ENCODE peak calls at places on chromosomes 11 and 22, in eight cellular contexts. N, J, S, Q, Y, M, G and P are unnamed samples.

GRCh38 chr22:30694638-30695350 is at the start of gene OSBP2:
- DNase-seq in J (peak; percentile 65), M (peak; percentile 13), S (peak; percentile 76), Q (no peak), N (no peak), G (peak; percentile 64), Y (no peak), P (peak; percentile 24)

GRCh38 chr11:11435673-11436072 is 82.6 kb upstream of the CSNK2A3 start:
- DNase-seq in Y (no peak), Q (no peak), J (no peak), N (no peak), S (no peak), M (no peak), G (no peak), P (no peak)

GRCh38 chr11:68036717-68037239 is 2.0 kb upstream of the TCIRG1 start:
- DNase-seq in J (peak; percentile 93), N (no peak), Q (no peak), M (no peak), S (no peak), Y (no peak), G (peak; percentile 87), P (peak; percentile 24)

GRCh38 chr22:30989473-30989872 is 20.4 kb downstream of the TUG1 start:
- DNase-seq in N (no peak), M (no peak), Q (no peak), G (no peak), J (no peak), S (no peak), Y (no peak), P (no peak)

GRCh38 chr11:74932169-74932568 is 16.7 kb downstream of the XRRA1 start:
- DNase-seq in Q (peak; percentile 46), J (no peak), N (peak; percentile 78), S (no peak), Y (no peak), M (no peak), G (no peak), P (peak; percentile 55)

GRCh38 chr22:46369716-46370583 is 34.4 kb downstream of the TRMU start:
- DNase-seq in J (no peak), Y (no peak), G (peak; percentile 53), M (no peak), N (no peak), S (no peak), Q (no peak), P (no peak)

GRCh38 chr11:6566704-6567370 is 36.6 kb downstream of the RRP8 start:
- DNase-seq in Y (no peak), M (no peak), Q (no peak), J (no peak), S (no peak), N (no peak), G (no peak), P (no peak)

GRCh38 chr11:103601230-103601846 is 435.1 kb upstream of the DDI1 start:
- DNase-seq in G (no peak), S (no peak), M (peak; percentile 70), Y (no peak), J (no peak), N (peak; percentile 61), Q (peak; percentile 77), P (peak; percentile 45)

GRCh38 chr22:24683671-24684070 is 80.7 kb downstream of the GGT1 start:
- DNase-seq in N (peak; percentile 32), G (no peak), Q (peak; percentile 91), S (no peak), J (no peak), M (no peak), Y (no peak), P (no peak)

GRCh38 chr11:113267536-113267935 is 46.8 kb upstream of the TTC12 start:
- DNase-seq in G (no peak), N (no peak), S (no peak), Q (no peak), J (no peak), Y (no peak), M (no peak), P (no peak)

GRCh38 chr11:119371778-119372182 is 9.7 kb downstream of the USP2 start:
- DNase-seq in Y (no peak), J (no peak), G (no peak), N (no peak), S (no peak), M (no peak), Q (no peak), P (no peak)

GRCh38 chr22:45210577-45211431 is 29.9 kb downstream of the KIAA0930 start:
- DNase-seq in S (no peak), N (no peak), Y (no peak), M (no peak), Q (no peak), G (no peak), J (no peak), P (no peak)

GRCh38 chr11:363948-364761 is 5.1 kb upstream of the B4GALNT4 start:
- DNase-seq in G (no peak), Q (no peak), J (peak; percentile 65), M (peak; percentile 85), N (no peak), Y (peak; percentile 55), S (no peak), P (peak; percentile 72)

GRCh38 chr11:35218956-35219355 is 80.0 kb downstream of the CD44 start:
- DNase-seq in N (peak; percentile 37), S (no peak), Y (no peak), G (no peak), J (no peak), M (no peak), Q (peak; percentile 70), P (no peak)

GRCh38 chr11:80855975-80856524 is 1415.2 kb upstream of the TENM4 start:
- DNase-seq in Q (peak; percentile 82), N (peak; percentile 38), M (peak; percentile 61), G (no peak), S (no peak), J (no peak), Y (no peak), P (no peak)

GRCh38 chr11:67999201-67999629 is 4.7 kb downstream of the UNC93B1 start:
- DNase-seq in J (peak; percentile 41), S (no peak), M (no peak), Y (no peak), Q (no peak), N (no peak), G (no peak), P (no peak)

GRCh38 chr11:74950374-74950969 is 1.4 kb downstream of the SPCS2 start:
- DNase-seq in M (no peak), G (no peak), Y (peak; percentile 45), J (no peak), S (no peak), Q (no peak), N (no peak), P (no peak)

GRCh38 chr11:77381749-77382693 is 80.5 kb upstream of the GDPD4 start:
- DNase-seq in Q (peak; percentile 87), N (no peak), G (no peak), M (no peak), S (no peak), J (no peak), Y (no peak), P (no peak)

GRCh38 chr11:77384584-77384983 is 83.1 kb upstream of the GDPD4 start:
- DNase-seq in M (no peak), Y (no peak), J (no peak), N (no peak), G (no peak), Q (no peak), S (no peak), P (no peak)

GRCh38 chr11:77387701-77388100 is 86.2 kb downstream of the PAK1 start:
- DNase-seq in Y (no peak), S (no peak), G (no peak), M (no peak), Q (no peak), N (no peak), J (no peak), P (no peak)

GRCh38 chr11:77386178-77386577 is 84.7 kb upstream of the GDPD4 start:
- DNase-seq in Q (peak; percentile 13), N (no peak), Y (no peak), G (no peak), J (no peak), M (no peak), S (no peak), P (no peak)
- TF ChIP-seq CTCF in Q (no peak), N (no peak), Y (no peak), G (no peak), J (no peak), M (no peak), S (no peak), P (no peak)

DNA sequence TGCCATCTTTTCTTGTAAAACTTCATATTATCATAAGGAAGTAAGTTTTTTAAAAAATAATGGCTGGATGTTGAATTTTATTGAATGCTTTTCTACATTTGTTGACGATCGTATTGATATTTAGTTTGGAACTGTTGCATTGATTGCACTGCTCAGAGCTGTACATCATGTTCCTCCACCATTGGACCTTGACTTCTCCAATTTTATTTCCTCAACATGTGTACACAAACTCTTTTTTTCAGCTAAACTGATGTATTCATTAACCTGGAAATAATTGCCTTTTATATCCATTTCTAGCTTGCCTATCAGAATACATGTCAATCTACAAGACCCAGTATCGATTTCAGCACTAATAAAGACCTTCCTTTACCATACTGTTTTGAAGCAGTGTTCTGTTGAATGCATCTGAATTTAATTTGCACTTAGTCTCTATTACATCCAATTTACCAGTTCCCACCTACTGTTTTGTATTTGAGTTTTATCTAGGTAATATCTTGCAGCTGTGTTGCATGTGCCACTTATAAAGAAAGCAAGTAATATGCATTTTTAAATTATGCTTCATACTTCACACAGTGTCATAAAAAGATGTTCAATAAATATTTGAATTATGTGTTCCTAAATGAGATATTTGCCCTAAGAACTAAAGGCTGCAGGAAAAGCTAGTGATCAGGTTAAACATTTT is 5.5 kb downstream of the CEP57 start:
- DNase-seq in Q (no peak), Y (no peak), G (no peak), N (no peak), S (no peak), M (no peak), J (no peak), P (no peak)
- TF ChIP-seq CTCF in Q (no peak), Y (no peak), G (no peak), N (no peak), S (no peak), M (no peak), J (no peak), P (no peak)

DNA sequence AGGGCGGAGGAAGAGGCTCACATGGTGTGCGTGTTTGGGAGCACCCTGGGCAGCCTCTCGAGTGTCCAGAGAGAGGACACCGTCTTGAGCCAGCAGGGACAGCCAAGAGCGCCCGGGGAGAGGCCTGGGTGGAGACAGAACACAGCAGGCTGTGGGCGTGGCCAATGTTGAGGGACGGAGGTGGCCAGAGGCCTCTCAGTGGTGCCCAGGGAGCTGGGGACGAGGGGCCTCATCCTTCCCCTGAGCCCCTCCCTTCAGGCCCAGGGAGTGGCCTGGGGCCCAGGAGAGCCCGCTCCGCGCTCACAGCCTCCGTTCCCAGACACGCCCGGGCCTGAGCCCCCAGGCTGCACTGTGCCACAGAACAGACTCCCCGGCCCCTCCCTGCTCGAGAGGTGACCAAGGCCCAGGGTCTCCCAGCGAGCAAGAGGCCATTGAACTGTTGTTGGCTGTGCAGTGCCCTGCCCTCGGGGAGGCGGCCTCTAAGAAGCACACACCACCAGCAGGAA is 48.4 kb downstream of the CDKN1C start:
- DNase-seq in Y (no peak), S (no peak), Q (peak; percentile 58), J (peak; percentile 83), M (peak; percentile 12), G (peak; percentile 88), N (peak; percentile 3), P (no peak)
- TF ChIP-seq CTCF in Y (no peak), S (peak; percentile 66), Q (peak; percentile 50), J (peak; percentile 45), M (no peak), G (peak; percentile 22), N (peak; percentile 48), P (no peak)

DNA sequence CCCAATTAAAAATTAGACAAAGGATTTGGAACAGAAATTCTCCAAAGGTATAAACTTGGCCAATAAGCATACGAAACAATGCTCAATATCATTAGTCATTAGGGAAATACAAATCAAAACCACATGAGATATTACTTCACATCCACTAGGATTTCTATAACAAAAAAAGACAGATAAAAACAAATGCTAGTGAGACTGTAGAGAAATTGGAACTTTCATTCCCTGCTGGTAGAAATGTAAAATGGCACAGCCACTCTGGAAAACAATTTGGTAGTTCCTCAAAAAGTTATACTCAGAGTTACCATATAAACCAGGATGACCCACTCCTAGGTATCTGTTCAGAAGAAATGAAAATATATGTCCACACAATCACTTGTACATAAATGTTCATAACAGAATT is 71.6 kb downstream of the RPL27A start:
- DNase-seq in Y (no peak), N (no peak), J (no peak), G (no peak), S (no peak), M (no peak), Q (peak; percentile 12), P (no peak)
- TF ChIP-seq CTCF in Y (no peak), N (no peak), J (no peak), G (no peak), S (peak; percentile 60), M (no peak), Q (peak; percentile 29), P (no peak)